ENCODE peak calls at places on chromosome X, in ten cellular contexts. One of them, this sample, is unnamed.

GRCh38 chrX:129842510-129843208 is 1.0 kb downstream of the ZDHHC9 start:
- DNase-seq in breast epithelium: no peak
- DNase-seq in AG04449: no peak
- DNase-seq in H9: no peak
- DNase-seq in RWPE1: no peak
- DNase-seq in omental fat pad: no peak
- DNase-seq in OCI-LY7: peak; percentile 11
- DNase-seq in osteocyte: no peak
- DNase-seq in upper lobe of left lung: peak; percentile 67
- DNase-seq in CD8-positive, alpha-beta T cell: no peak
- DNase-seq in this sample: no peak

GRCh38 chrX:114584434-114584943 is 603 bp downstream of the HTR2C start:
- DNase-seq in omental fat pad: no peak
- DNase-seq in osteocyte: no peak
- DNase-seq in breast epithelium: no peak
- DNase-seq in AG04449: no peak
- DNase-seq in H9: peak; percentile 90
- DNase-seq in upper lobe of left lung: no peak
- DNase-seq in RWPE1: no peak
- DNase-seq in CD8-positive, alpha-beta T cell: no peak
- DNase-seq in OCI-LY7: no peak
- DNase-seq in this sample: no peak

GRCh38 chrX:49029876-49030275 is 13.3 kb downstream of the TFE3 start:
- DNase-seq in osteocyte: no peak
- DNase-seq in breast epithelium: no peak
- DNase-seq in OCI-LY7: no peak
- DNase-seq in upper lobe of left lung: no peak
- DNase-seq in CD8-positive, alpha-beta T cell: no peak
- DNase-seq in omental fat pad: no peak
- DNase-seq in RWPE1: peak; percentile 79
- DNase-seq in H9: peak; percentile 88
- DNase-seq in AG04449: no peak
- DNase-seq in this sample: no peak

GRCh38 chrX:50903387-50904027 is 7.0 kb upstream of the BMP15 start:
- DNase-seq in breast epithelium: no peak
- DNase-seq in H9: no peak
- DNase-seq in CD8-positive, alpha-beta T cell: no peak
- DNase-seq in OCI-LY7: peak; percentile 16
- DNase-seq in RWPE1: peak; percentile 51
- DNase-seq in AG04449: no peak
- DNase-seq in omental fat pad: no peak
- DNase-seq in osteocyte: no peak
- DNase-seq in upper lobe of left lung: no peak
- DNase-seq in this sample: no peak

GRCh38 chrX:69430730-69431129 is 73.4 kb upstream of the NALF2 start:
- DNase-seq in RWPE1: no peak
- DNase-seq in osteocyte: no peak
- DNase-seq in upper lobe of left lung: no peak
- DNase-seq in omental fat pad: no peak
- DNase-seq in H9: no peak
- DNase-seq in OCI-LY7: no peak
- DNase-seq in CD8-positive, alpha-beta T cell: no peak
- DNase-seq in breast epithelium: no peak
- DNase-seq in AG04449: no peak
- DNase-seq in this sample: no peak

GRCh38 chrX:130111935-130112221 is 1.6 kb upstream of the ELF4 start:
- DNase-seq in H9: no peak
- DNase-seq in OCI-LY7: no peak
- DNase-seq in breast epithelium: no peak
- DNase-seq in RWPE1: no peak
- DNase-seq in omental fat pad: no peak
- DNase-seq in AG04449: no peak
- DNase-seq in upper lobe of left lung: no peak
- DNase-seq in osteocyte: no peak
- DNase-seq in CD8-positive, alpha-beta T cell: no peak
- DNase-seq in this sample: no peak

GRCh38 chrX:118723376-118723775 is 4.0 kb upstream of the IL13RA1 start:
- DNase-seq in OCI-LY7: no peak
- DNase-seq in breast epithelium: no peak
- DNase-seq in upper lobe of left lung: no peak
- DNase-seq in AG04449: no peak
- DNase-seq in CD8-positive, alpha-beta T cell: no peak
- DNase-seq in osteocyte: no peak
- DNase-seq in H9: no peak
- DNase-seq in omental fat pad: no peak
- DNase-seq in RWPE1: no peak
- DNase-seq in this sample: no peak

GRCh38 chrX:87755493-87755892 is 237.9 kb downstream of the KLHL4 start:
- DNase-seq in CD8-positive, alpha-beta T cell: no peak
- DNase-seq in OCI-LY7: no peak
- DNase-seq in breast epithelium: no peak
- DNase-seq in osteocyte: no peak
- DNase-seq in upper lobe of left lung: no peak
- DNase-seq in RWPE1: no peak
- DNase-seq in H9: no peak
- DNase-seq in AG04449: no peak
- DNase-seq in omental fat pad: no peak
- DNase-seq in this sample: no peak

GRCh38 chrX:115047181-115047580 is 29.8 kb upstream of the IL13RA2 start:
- DNase-seq in CD8-positive, alpha-beta T cell: no peak
- DNase-seq in breast epithelium: no peak
- DNase-seq in H9: no peak
- DNase-seq in RWPE1: no peak
- DNase-seq in AG04449: no peak
- DNase-seq in OCI-LY7: no peak
- DNase-seq in upper lobe of left lung: no peak
- DNase-seq in osteocyte: no peak
- DNase-seq in omental fat pad: no peak
- DNase-seq in this sample: no peak

GRCh38 chrX:50071507-50071906 is 129.3 kb downstream of the AKAP4 start:
- DNase-seq in CD8-positive, alpha-beta T cell: no peak
- DNase-seq in H9: no peak
- DNase-seq in omental fat pad: no peak
- DNase-seq in upper lobe of left lung: no peak
- DNase-seq in OCI-LY7: no peak
- DNase-seq in RWPE1: no peak
- DNase-seq in osteocyte: no peak
- DNase-seq in AG04449: no peak
- DNase-seq in breast epithelium: no peak
- DNase-seq in this sample: no peak

GRCh38 chrX:79728421-79728820 is 286.1 kb upstream of the TBX22 start:
- DNase-seq in CD8-positive, alpha-beta T cell: no peak
- DNase-seq in RWPE1: no peak
- DNase-seq in H9: no peak
- DNase-seq in AG04449: no peak
- DNase-seq in upper lobe of left lung: no peak
- DNase-seq in omental fat pad: no peak
- DNase-seq in osteocyte: no peak
- DNase-seq in OCI-LY7: no peak
- DNase-seq in breast epithelium: no peak
- DNase-seq in this sample: no peak

GRCh38 chrX:134622813-134623185 is 35.5 kb downstream of the PLAC1 start:
- DNase-seq in osteocyte: no peak
- DNase-seq in OCI-LY7: no peak
- DNase-seq in omental fat pad: no peak
- DNase-seq in H9: no peak
- DNase-seq in AG04449: no peak
- DNase-seq in breast epithelium: no peak
- DNase-seq in upper lobe of left lung: no peak
- DNase-seq in CD8-positive, alpha-beta T cell: no peak
- DNase-seq in RWPE1: peak; percentile 8
- DNase-seq in this sample: no peak

GRCh38 chrX:134625315-134625718 is 33.0 kb downstream of the PLAC1 start:
- DNase-seq in osteocyte: no peak
- DNase-seq in OCI-LY7: no peak
- DNase-seq in RWPE1: no peak
- DNase-seq in breast epithelium: no peak
- DNase-seq in upper lobe of left lung: no peak
- DNase-seq in CD8-positive, alpha-beta T cell: no peak
- DNase-seq in H9: no peak
- DNase-seq in omental fat pad: no peak
- DNase-seq in AG04449: no peak
- DNase-seq in this sample: no peak

GRCh38 chrX:134622056-134622812 is 36.0 kb downstream of the PLAC1 start:
- DNase-seq in RWPE1: peak; percentile 83
- DNase-seq in upper lobe of left lung: no peak
- DNase-seq in breast epithelium: no peak
- DNase-seq in osteocyte: no peak
- DNase-seq in H9: peak; percentile 35
- DNase-seq in OCI-LY7: no peak
- DNase-seq in AG04449: peak; percentile 47
- DNase-seq in CD8-positive, alpha-beta T cell: no peak
- DNase-seq in omental fat pad: no peak
- DNase-seq in this sample: no peak

GRCh38 chrX:134623293-134624045 is 34.8 kb downstream of the PLAC1 start:
- DNase-seq in breast epithelium: no peak
- DNase-seq in osteocyte: no peak
- DNase-seq in AG04449: no peak
- DNase-seq in omental fat pad: no peak
- DNase-seq in H9: no peak
- DNase-seq in OCI-LY7: no peak
- DNase-seq in CD8-positive, alpha-beta T cell: no peak
- DNase-seq in upper lobe of left lung: no peak
- DNase-seq in RWPE1: no peak
- DNase-seq in this sample: no peak

DNA sequence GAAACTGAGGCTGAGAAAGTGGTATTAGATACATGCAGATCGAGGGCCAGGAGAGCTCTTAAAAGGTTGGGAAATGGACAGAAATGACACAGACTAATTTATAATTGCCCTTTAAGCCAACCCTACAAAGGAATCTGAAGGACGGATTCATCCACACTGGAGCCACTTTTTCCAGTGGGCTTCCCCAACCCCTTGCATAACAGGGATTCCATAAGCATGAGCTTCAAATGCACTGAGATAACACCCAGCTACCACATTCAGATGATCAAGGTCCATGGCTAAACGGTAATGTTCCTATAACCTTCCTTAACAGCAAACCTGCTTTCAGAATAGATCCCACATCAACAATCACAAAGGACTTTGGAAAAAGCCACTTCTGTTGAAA is 34.2 kb downstream of the PLAC1 start:
- DNase-seq in breast epithelium: no peak
- DNase-seq in CD8-positive, alpha-beta T cell: no peak
- DNase-seq in OCI-LY7: no peak
- DNase-seq in RWPE1: no peak
- DNase-seq in H9: no peak
- DNase-seq in AG04449: no peak
- DNase-seq in osteocyte: no peak
- DNase-seq in upper lobe of left lung: no peak
- DNase-seq in omental fat pad: no peak
- DNase-seq in this sample: no peak
- TF ChIP-seq CTCF in breast epithelium: no peak
- TF ChIP-seq CTCF in CD8-positive, alpha-beta T cell: no peak
- TF ChIP-seq CTCF in OCI-LY7: no peak
- TF ChIP-seq CTCF in RWPE1: no peak
- TF ChIP-seq CTCF in H9: no peak
- TF ChIP-seq CTCF in AG04449: no peak
- TF ChIP-seq CTCF in osteocyte: no peak
- TF ChIP-seq CTCF in upper lobe of left lung: no peak
- TF ChIP-seq CTCF in omental fat pad: no peak
- TF ChIP-seq CTCF in this sample: no peak

GRCh38 chrX:40057405-40057804 is 40.4 kb downstream of the BCOR start:
- DNase-seq in RWPE1: no peak
- DNase-seq in osteocyte: no peak
- DNase-seq in H9: no peak
- DNase-seq in breast epithelium: no peak
- DNase-seq in CD8-positive, alpha-beta T cell: no peak
- DNase-seq in omental fat pad: no peak
- DNase-seq in OCI-LY7: no peak
- DNase-seq in AG04449: no peak
- DNase-seq in upper lobe of left lung: no peak
- DNase-seq in this sample: no peak
- TF ChIP-seq CTCF in RWPE1: no peak
- TF ChIP-seq CTCF in osteocyte: no peak
- TF ChIP-seq CTCF in H9: peak; percentile 52
- TF ChIP-seq CTCF in breast epithelium: no peak
- TF ChIP-seq CTCF in CD8-positive, alpha-beta T cell: no peak
- TF ChIP-seq CTCF in omental fat pad: no peak
- TF ChIP-seq CTCF in OCI-LY7: peak; percentile 29
- TF ChIP-seq CTCF in AG04449: no peak
- TF ChIP-seq CTCF in upper lobe of left lung: no peak
- TF ChIP-seq CTCF in this sample: no peak

DNA sequence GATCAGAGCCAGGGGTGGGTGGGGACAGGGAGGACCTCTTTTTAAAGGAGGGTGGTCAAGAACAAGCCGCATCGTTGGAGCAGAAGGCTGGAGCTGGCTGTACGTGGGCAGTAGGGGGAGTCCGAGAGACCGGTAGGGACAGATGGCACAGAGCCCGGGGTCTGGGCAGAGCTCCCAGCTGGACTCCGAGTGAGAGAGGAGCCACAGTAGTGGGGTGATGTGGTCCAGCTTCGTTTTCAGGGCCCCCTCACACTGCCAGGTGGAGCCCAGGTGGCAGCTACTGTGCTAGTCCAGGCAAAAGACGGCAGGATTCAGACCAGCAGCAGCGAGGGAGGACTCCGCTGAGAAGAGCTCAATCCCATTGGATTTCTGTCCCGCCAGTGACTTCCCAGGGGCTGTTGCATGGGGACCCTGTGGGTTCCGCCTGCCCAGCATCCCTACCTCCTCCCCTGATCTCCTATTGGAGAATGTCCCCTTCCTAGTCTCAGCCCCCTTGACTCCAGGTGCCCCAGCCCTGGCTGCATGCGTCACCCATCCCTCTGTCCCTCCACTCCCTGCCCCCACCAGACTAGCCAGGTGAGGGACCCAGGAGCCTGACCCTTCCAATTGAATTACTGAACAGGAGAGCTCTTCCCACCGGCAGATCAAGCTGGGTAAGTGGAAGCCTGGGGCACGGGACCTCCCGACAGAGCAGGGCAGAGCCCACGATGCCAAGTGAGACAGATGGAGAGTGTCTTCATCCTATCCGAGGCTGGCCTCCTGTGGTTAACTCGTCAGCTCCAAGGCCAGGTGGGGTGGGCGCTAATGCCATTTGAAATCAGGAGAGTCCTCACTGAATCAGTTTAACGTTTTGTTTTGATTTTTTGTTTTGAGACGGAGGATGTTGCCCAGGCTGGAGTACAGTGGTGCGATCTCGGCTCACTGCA is 2.9 kb downstream of the ARHGAP4 start:
- DNase-seq in RWPE1: no peak
- DNase-seq in CD8-positive, alpha-beta T cell: no peak
- DNase-seq in omental fat pad: no peak
- DNase-seq in AG04449: no peak
- DNase-seq in upper lobe of left lung: peak; percentile 77
- DNase-seq in H9: peak; percentile 47
- DNase-seq in osteocyte: no peak
- DNase-seq in OCI-LY7: no peak
- DNase-seq in breast epithelium: peak; percentile 77
- DNase-seq in this sample: no peak
- TF ChIP-seq CTCF in RWPE1: peak; percentile 60
- TF ChIP-seq CTCF in CD8-positive, alpha-beta T cell: no peak
- TF ChIP-seq CTCF in omental fat pad: no peak
- TF ChIP-seq CTCF in AG04449: peak; percentile 50
- TF ChIP-seq CTCF in upper lobe of left lung: peak; percentile 44
- TF ChIP-seq CTCF in H9: peak; percentile 38
- TF ChIP-seq CTCF in osteocyte: peak; percentile 45
- TF ChIP-seq CTCF in OCI-LY7: peak; percentile 54
- TF ChIP-seq CTCF in breast epithelium: peak; percentile 32
- TF ChIP-seq CTCF in this sample: peak; percentile 47

GRCh38 chrX:95351089-95351488 is 1333.6 kb upstream of the DIAPH2 start:
- DNase-seq in osteocyte: no peak
- DNase-seq in CD8-positive, alpha-beta T cell: no peak
- DNase-seq in OCI-LY7: no peak
- DNase-seq in H9: no peak
- DNase-seq in breast epithelium: no peak
- DNase-seq in omental fat pad: no peak
- DNase-seq in RWPE1: no peak
- DNase-seq in upper lobe of left lung: no peak
- DNase-seq in AG04449: no peak
- DNase-seq in this sample: no peak

GRCh38 chrX:95346854-95347253 is 1337.8 kb upstream of the DIAPH2 start:
- DNase-seq in OCI-LY7: no peak
- DNase-seq in CD8-positive, alpha-beta T cell: no peak
- DNase-seq in breast epithelium: no peak
- DNase-seq in AG04449: no peak
- DNase-seq in omental fat pad: no peak
- DNase-seq in osteocyte: no peak
- DNase-seq in RWPE1: no peak
- DNase-seq in H9: no peak
- DNase-seq in upper lobe of left lung: no peak
- DNase-seq in this sample: no peak
- TF ChIP-seq CTCF in OCI-LY7: peak; percentile 49
- TF ChIP-seq CTCF in CD8-positive, alpha-beta T cell: no peak
- TF ChIP-seq CTCF in breast epithelium: no peak
- TF ChIP-seq CTCF in AG04449: no peak
- TF ChIP-seq CTCF in omental fat pad: no peak
- TF ChIP-seq CTCF in osteocyte: peak; percentile 35
- TF ChIP-seq CTCF in RWPE1: no peak
- TF ChIP-seq CTCF in H9: peak; percentile 68
- TF ChIP-seq CTCF in upper lobe of left lung: no peak
- TF ChIP-seq CTCF in this sample: peak; percentile 28

This sample was measured in D721Med.